ENCODE peak calls at places on chromosomes 11 and 22, in nine cellular contexts. X, N, A, T, L, R, M, I and S are unnamed samples.

GRCh38 chr11:121071456-121072236 is 29.4 kb upstream of the TECTA start:
- DNase-seq in X (no peak), N (no peak), A (no peak), T (no peak), L (no peak), R (no peak), M (no peak), I (no peak), S (no peak)

GRCh38 chr11:86499723-86500129 is 125.0 kb downstream of the CCDC81 start:
- DNase-seq in X (no peak), N (no peak), A (no peak), T (no peak), L (no peak), R (no peak), M (no peak), I (no peak), S (no peak)

GRCh38 chr11:124867700-124868099 is 2.5 kb downstream of the ROBO3 start:
- DNase-seq in X (peak; percentile 6), N (no peak), A (no peak), T (no peak), L (peak; percentile 51), R (no peak), M (peak; percentile 13), I (no peak), S (no peak)

GRCh38 chr11:103091441-103091809 is 535 bp downstream of the DCUN1D5 start:
- DNase-seq in X (no peak), N (no peak), A (no peak), T (peak; percentile 19), L (peak; percentile 38), R (no peak), M (no peak), I (peak; percentile 14), S (no peak)

GRCh38 chr11:112881461-112881860 is 79.8 kb upstream of the NCAM1 start:
- DNase-seq in X (peak; percentile 18), N (peak; percentile 18), A (no peak), T (no peak), L (no peak), R (no peak), M (no peak), I (no peak), S (peak; percentile 24)

GRCh38 chr11:116335891-116336290 is 436.9 kb downstream of the BUD13 start:
- DNase-seq in X (no peak), N (no peak), A (no peak), T (no peak), L (no peak), R (no peak), M (no peak), I (no peak), S (no peak)

GRCh38 chr22:19598054-19598855 is 74.0 kb upstream of the CLDN5 start:
- DNase-seq in X (no peak), N (no peak), A (no peak), T (peak; percentile 4), L (no peak), R (no peak), M (no peak), I (no peak), S (no peak)

GRCh38 chr11:108586600-108586999 is 7.0 kb downstream of the EXPH5 start:
- DNase-seq in X (no peak), N (no peak), A (no peak), T (peak; percentile 11), L (no peak), R (no peak), M (no peak), I (no peak), S (no peak)

GRCh38 chr22:43854151-43854785 is 8.0 kb downstream of the SULT4A1 start:
- DNase-seq in X (no peak), N (no peak), A (no peak), T (no peak), L (no peak), R (no peak), M (no peak), I (no peak), S (no peak)

GRCh38 chr22:19872779-19873137 is 18.1 kb upstream of the GNB1L start:
- DNase-seq in X (no peak), N (no peak), A (no peak), T (no peak), L (no peak), R (no peak), M (no peak), I (peak; percentile 11), S (no peak)

GRCh38 chr11:249062-249461 is 12.3 kb downstream of the PSMD13 start:
- DNase-seq in X (no peak), N (no peak), A (no peak), T (no peak), L (no peak), R (no peak), M (no peak), I (no peak), S (no peak)

GRCh38 chr11:93741882-93742226 is 382 bp downstream of the C11orf54 start:
- DNase-seq in X (no peak), N (peak; percentile 62), A (no peak), T (peak; percentile 44), L (peak; percentile 81), R (peak; percentile 17), M (no peak), I (no peak), S (no peak)

GRCh38 chr11:69359735-69360470 is 65.9 kb downstream of the MYEOV start:
- DNase-seq in X (no peak), N (no peak), A (no peak), T (no peak), L (peak; percentile 85), R (no peak), M (no peak), I (no peak), S (no peak)

GRCh38 chr11:26557666-26558065 is 14.4 kb downstream of the MUC15 start:
- DNase-seq in X (no peak), N (no peak), A (no peak), T (no peak), L (peak; percentile 4), R (no peak), M (no peak), I (no peak), S (no peak)

GRCh38 chr11:15074206-15075161 is 1.1 kb downstream of the CALCB start:
- DNase-seq in X (peak; percentile 53), N (peak; percentile 41), A (peak; percentile 20), T (peak; percentile 94), L (peak; percentile 74), R (peak; percentile 7), M (peak; percentile 83), I (peak; percentile 54), S (peak; percentile 34)
- TF ChIP-seq CTCF in X (peak; percentile 73), N (peak; percentile 73), A (peak; percentile 69), T (peak; percentile 90), L (peak; percentile 87), R (peak; percentile 79), M (peak; percentile 95), I (peak; percentile 48), S (peak; percentile 91)

GRCh38 chr22:39364646-39365405 is 15.0 kb downstream of the SYNGR1 start:
- DNase-seq in X (no peak), N (no peak), A (no peak), T (no peak), L (no peak), R (no peak), M (no peak), I (no peak), S (no peak)
- TF ChIP-seq CTCF in X (no peak), N (no peak), A (no peak), T (no peak), L (no peak), R (no peak), M (no peak), I (no peak), S (no peak)

DNA sequence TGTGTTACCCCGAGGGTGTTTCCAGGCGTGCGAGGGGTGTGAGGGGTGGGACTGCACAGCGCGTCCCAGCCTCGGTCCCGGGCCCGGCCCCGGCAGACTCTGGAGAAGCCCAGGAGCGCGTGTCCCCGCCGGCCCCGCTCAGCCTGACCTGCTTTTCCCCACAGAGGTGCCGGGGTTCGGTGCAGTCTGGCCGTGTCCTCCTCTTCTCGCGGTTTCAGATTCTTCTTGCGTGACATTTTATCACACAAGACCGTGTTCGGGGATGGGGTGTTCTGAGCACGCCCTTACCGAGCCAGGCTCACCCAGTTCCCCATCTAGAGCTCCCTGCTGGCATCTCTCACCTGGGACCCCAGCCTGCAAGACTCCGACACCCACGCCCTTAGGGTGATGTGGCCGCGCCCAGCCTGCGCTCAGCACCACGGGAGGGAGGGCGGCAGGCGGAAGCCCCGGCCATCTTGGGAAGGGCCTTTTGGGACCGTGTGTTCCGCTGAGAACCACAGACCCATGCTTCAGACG is 775.6 kb downstream of the BRD1 start:
- DNase-seq in X (no peak), N (no peak), A (no peak), T (no peak), L (no peak), R (no peak), M (no peak), I (no peak), S (no peak)
- TF ChIP-seq CTCF in X (no peak), N (no peak), A (no peak), T (no peak), L (no peak), R (no peak), M (no peak), I (no peak), S (no peak)

GRCh38 chr11:17475666-17476316 is 854 bp downstream of the ABCC8 start:
- DNase-seq in X (no peak), N (no peak), A (no peak), T (no peak), L (no peak), R (no peak), M (no peak), I (no peak), S (no peak)

GRCh38 chr11:17469998-17470397 is 6.6 kb downstream of the ABCC8 start:
- DNase-seq in X (no peak), N (no peak), A (no peak), T (no peak), L (no peak), R (no peak), M (no peak), I (no peak), S (no peak)

GRCh38 chr11:17472467-17472866 is 4.2 kb downstream of the ABCC8 start:
- DNase-seq in X (no peak), N (no peak), A (no peak), T (no peak), L (no peak), R (no peak), M (no peak), I (no peak), S (no peak)

GRCh38 chr11:17471501-17471900 is 5.1 kb downstream of the ABCC8 start:
- DNase-seq in X (no peak), N (no peak), A (no peak), T (no peak), L (no peak), R (no peak), M (no peak), I (no peak), S (no peak)

DNA sequence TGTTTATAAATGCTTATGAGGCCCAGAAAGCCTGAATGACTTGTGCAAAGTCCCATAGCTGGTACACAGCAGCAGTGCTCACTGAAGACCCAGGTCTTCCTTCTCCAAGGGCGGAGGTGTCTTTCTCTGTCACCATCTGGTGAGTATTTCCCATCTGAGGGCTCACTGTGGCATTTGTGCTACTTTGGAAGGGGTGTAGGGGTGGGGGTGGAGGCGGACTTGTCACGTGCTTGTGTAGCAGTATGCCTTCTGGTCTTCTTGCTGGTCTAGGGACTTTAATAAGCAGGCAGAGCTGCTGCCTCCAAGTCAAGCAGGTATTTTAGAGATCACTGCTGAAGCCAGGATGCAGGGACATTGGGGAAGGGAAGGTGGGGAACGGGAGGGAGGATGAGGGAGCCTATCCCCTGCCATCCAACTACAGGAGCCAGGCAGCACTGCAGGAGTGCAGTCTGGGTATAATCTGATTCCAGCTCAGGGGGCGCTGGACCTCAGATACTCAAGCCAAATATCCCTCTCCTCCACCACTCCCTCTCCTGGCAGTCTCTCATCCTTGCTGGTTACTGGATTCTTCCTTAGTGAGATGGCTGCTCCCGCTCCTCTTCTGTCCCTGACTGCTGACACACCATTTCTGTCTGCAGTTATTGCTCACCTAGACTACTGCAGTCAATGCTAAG is 3.4 kb downstream of the ABCC8 start:
- DNase-seq in X (no peak), N (no peak), A (no peak), T (peak; percentile 57), L (peak; percentile 6), R (no peak), M (peak; percentile 68), I (no peak), S (peak; percentile 2)
- TF ChIP-seq CTCF in X (peak; percentile 11), N (peak; percentile 31), A (peak; percentile 30), T (peak; percentile 59), L (peak; percentile 6), R (no peak), M (peak; percentile 98), I (no peak), S (peak; percentile 58)